ENCODE peak calls at places on chromosomes 5 and 9, in ten cellular contexts. F is CD8-positive, alpha-beta T cell; K is GM10248; L is heart left ventricle; A is lower leg skin; J is WTC11; X is lung; C is bronchial epithelial cell; W is AG04449; E is GM20000. H is an unnamed sample.
A peak's percentile ranks its signal among the peaks of the same experiment; 100 is the strongest.

GRCh38 chr5:146778795-146779579 is 99.6 kb downstream of the PPP2R2B start:
- DNase-seq in F (no peak), K (no peak), L (no peak), A (no peak), J (no peak), X (no peak), C (no peak), W (no peak), E (no peak), H (no peak)

GRCh38 chr5:43049216-43049615 is 9.1 kb upstream of the ANXA2R start:
- DNase-seq in F (no peak), K (no peak), L (no peak), A (no peak), J (no peak), X (no peak), C (no peak), W (no peak), E (no peak), H (no peak)

GRCh38 chr9:130330202-130330601 is 64.6 kb downstream of the HMCN2 start:
- DNase-seq in F (no peak), K (no peak), L (no peak), A (no peak), J (no peak), X (no peak), C (peak; percentile 51), W (no peak), E (no peak), H (no peak)

GRCh38 chr5:61139094-61139873 is 23.0 kb downstream of the SMIM15 start:
- DNase-seq in F (no peak), K (no peak), L (no peak), A (no peak), J (peak; percentile 22), X (no peak), C (no peak), W (no peak), E (no peak), H (no peak)

GRCh38 chr5:395156-395920 is 47.6 kb upstream of the EXOC3 start:
- DNase-seq in F (no peak), K (no peak), L (no peak), A (peak; percentile 17), J (no peak), X (no peak), C (no peak), W (no peak), E (no peak), H (no peak)

GRCh38 chr5:90530736-90531487 is 1.5 kb upstream of the LYSMD3 start:
- DNase-seq in F (no peak), K (no peak), L (no peak), A (no peak), J (no peak), X (no peak), C (no peak), W (no peak), E (no peak), H (no peak)

GRCh38 chr5:164301708-164302107 is 796.3 kb downstream of the MAT2B start:
- DNase-seq in F (no peak), K (no peak), L (no peak), A (no peak), J (no peak), X (no peak), C (no peak), W (no peak), E (no peak), H (no peak)

GRCh38 chr9:77457916-77458592 is 190.1 kb downstream of the GNA14 start:
- DNase-seq in F (peak; percentile 52), K (peak; percentile 75), L (peak; percentile 51), A (peak; percentile 47), J (peak; percentile 79), X (peak; percentile 63), C (peak; percentile 59), W (no peak), E (peak; percentile 72), H (peak; percentile 76)

GRCh38 chr5:1749346-1750124 is 50.1 kb downstream of the MRPL36 start:
- DNase-seq in F (no peak), K (no peak), L (peak; percentile 5), A (no peak), J (peak; percentile 5), X (no peak), C (no peak), W (no peak), E (no peak), H (no peak)

GRCh38 chr5:139611703-139612584 is 36.2 kb upstream of the CXXC5 start:
- DNase-seq in F (no peak), K (no peak), L (no peak), A (no peak), J (no peak), X (no peak), C (no peak), W (no peak), E (peak; percentile 13), H (peak; percentile 20)

GRCh38 chr9:133978226-133979123 is 13.6 kb downstream of the VAV2 start:
- DNase-seq in F (no peak), K (no peak), L (no peak), A (no peak), J (peak; percentile 8), X (no peak), C (no peak), W (no peak), E (no peak), H (no peak)

GRCh38 chr5:36790847-36791246 is 85.7 kb upstream of the NIPBL start:
- DNase-seq in F (no peak), K (no peak), L (no peak), A (no peak), J (no peak), X (no peak), C (peak; percentile 78), W (no peak), E (no peak), H (no peak)

GRCh38 chr5:117077142-117077541 is 502.5 kb upstream of the SEMA6A start:
- DNase-seq in F (no peak), K (no peak), L (no peak), A (no peak), J (no peak), X (no peak), C (peak; percentile 30), W (no peak), E (peak; percentile 16), H (peak; percentile 21)

GRCh38 chr5:107563957-107564544 is 106.7 kb downstream of the EFNA5 start:
- DNase-seq in F (no peak), K (no peak), L (no peak), A (no peak), J (no peak), X (no peak), C (no peak), W (no peak), E (no peak), H (no peak)

GRCh38 chr5:34012791-34013190 is 4.9 kb upstream of the AMACR start:
- DNase-seq in F (no peak), K (no peak), L (no peak), A (no peak), J (no peak), X (no peak), C (no peak), W (no peak), E (no peak), H (no peak)

GRCh38 chr5:159581502-159582249 is 251.4 kb upstream of the IL12B start:
- DNase-seq in F (no peak), K (no peak), L (peak; percentile 19), A (peak; percentile 34), J (no peak), X (peak; percentile 39), C (peak; percentile 98), W (peak; percentile 67), E (no peak), H (no peak)

GRCh38 chr9:122912671-122912963 is 506 bp downstream of the ZBTB6 start:
- DNase-seq in F (no peak), K (no peak), L (no peak), A (no peak), J (no peak), X (no peak), C (no peak), W (no peak), E (no peak), H (no peak)

GRCh38 chr9:114102484-114102883 is 3.4 kb upstream of the KIF12 start:
- DNase-seq in F (no peak), K (no peak), L (no peak), A (no peak), J (no peak), X (no peak), C (no peak), W (no peak), E (no peak), H (no peak)

GRCh38 chr5:105882956-105883481 is 1787.7 kb downstream of the EFNA5 start:
- DNase-seq in F (no peak), K (no peak), L (no peak), A (no peak), J (no peak), X (no peak), C (peak; percentile 74), W (no peak), E (no peak), H (no peak)

GRCh38 chr5:126914813-126915436 is 115.4 kb downstream of the MARCHF3 start:
- DNase-seq in F (no peak), K (no peak), L (no peak), A (no peak), J (no peak), X (no peak), C (no peak), W (no peak), E (no peak), H (no peak)
- TF ChIP-seq CTCF in F (no peak), K (no peak), L (no peak), A (no peak), J (no peak), X (no peak), C (no peak), W (no peak), E (no peak), H (no peak)

GRCh38 chr5:77620404-77620803 is 18.1 kb downstream of the OTP start:
- DNase-seq in F (no peak), K (no peak), L (no peak), A (no peak), J (peak; percentile 74), X (no peak), C (peak; percentile 45), W (no peak), E (no peak), H (no peak)
- TF ChIP-seq CTCF in F (no peak), K (no peak), L (no peak), A (no peak), J (peak; percentile 21), X (no peak), C (peak; percentile 32), W (no peak), E (no peak), H (no peak)

GRCh38 chr9:93826209-93826608 is 128.9 kb downstream of the BARX1 start:
- DNase-seq in F (peak; percentile 14), K (peak; percentile 43), L (no peak), A (no peak), J (peak; percentile 83), X (no peak), C (no peak), W (no peak), E (peak; percentile 20), H (peak; percentile 48)
- TF ChIP-seq CTCF in F (peak; percentile 52), K (peak; percentile 40), L (no peak), A (no peak), J (peak; percentile 71), X (no peak), C (peak; percentile 40), W (no peak), E (no peak), H (peak; percentile 64)

DNA sequence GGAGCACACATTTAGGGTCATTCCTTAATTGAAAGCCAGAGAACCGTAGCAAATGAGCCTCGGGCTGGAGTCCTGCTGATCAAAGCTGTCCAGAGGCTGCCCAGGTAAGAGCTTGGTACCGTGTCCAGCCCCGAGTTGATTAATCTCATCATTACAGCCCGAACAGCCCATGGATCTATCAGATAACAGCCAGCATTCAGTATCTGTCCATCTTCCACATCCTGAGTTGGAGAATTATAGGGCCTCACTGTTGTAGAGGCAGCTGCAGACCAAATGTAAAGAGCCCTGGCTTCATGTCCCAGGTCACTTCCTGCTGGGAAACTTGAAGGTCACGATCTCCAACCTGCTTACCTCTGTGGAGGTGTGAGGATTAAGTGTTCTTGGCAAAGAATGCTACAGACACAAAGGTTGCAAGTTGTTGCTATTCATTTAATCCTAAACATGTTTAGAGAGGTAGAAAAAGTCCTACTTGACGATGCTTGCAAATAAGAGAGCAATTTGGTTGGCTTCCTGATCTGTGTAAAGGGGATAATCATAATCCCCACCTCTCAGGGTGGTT is 16.1 kb downstream of the GGTA1 start:
- DNase-seq in F (no peak), K (no peak), L (no peak), A (no peak), J (no peak), X (no peak), C (no peak), W (no peak), E (no peak), H (no peak)
- TF ChIP-seq CTCF in F (no peak), K (no peak), L (no peak), A (no peak), J (no peak), X (no peak), C (no peak), W (no peak), E (no peak), H (no peak)

H was measured in GM13977.